ENCODE peak calls at places on chromosome 18, in six cellular contexts. P is transverse colon, A is HCT116, Q is K562, G is SK-N-SH, C is stomach. M is an unnamed sample.

GRCh38 chr18:26821181-26821580 is 44.3 kb downstream of the AQP4 start:
- DNase-seq in P (no peak), A (no peak), Q (no peak), G (no peak), C (no peak), M (no peak)

GRCh38 chr18:78739843-78740677 is 239.6 kb upstream of the SALL3 start:
- DNase-seq in P (no peak), A (no peak), Q (no peak), G (no peak), C (peak; percentile 16), M (no peak)

GRCh38 chr18:79851981-79852380 is 54.2 kb downstream of the KCNG2 start:
- DNase-seq in P (no peak), A (no peak), Q (no peak), G (no peak), C (no peak), M (no peak)

GRCh38 chr18:58896268-58896667 is 31.6 kb downstream of the ZNF532 start:
- DNase-seq in P (peak; percentile 24), A (no peak), Q (no peak), G (no peak), C (no peak), M (no peak)

GRCh38 chr18:6146309-6146661 is 251.0 kb upstream of the TMEM200C start:
- DNase-seq in P (no peak), A (no peak), Q (no peak), G (no peak), C (no peak), M (no peak)

GRCh38 chr18:77650799-77651385 is 401.2 kb downstream of the GALR1 start:
- DNase-seq in P (peak; percentile 73), A (no peak), Q (peak; percentile 76), G (peak; percentile 85), C (peak; percentile 57), M (no peak)

GRCh38 chr18:55236150-55236931 is 277.1 kb upstream of the CCDC68 start:
- DNase-seq in P (no peak), A (no peak), Q (no peak), G (no peak), C (no peak), M (peak; percentile 80)

GRCh38 chr18:2846241-2846637 is 567 bp upstream of the EMILIN2 start:
- DNase-seq in P (no peak), A (no peak), Q (no peak), G (no peak), C (no peak), M (no peak)

GRCh38 chr18:3151379-3152264 is 68.1 kb downstream of the MYOM1 start:
- DNase-seq in P (no peak), A (no peak), Q (peak; percentile 65), G (peak; percentile 64), C (no peak), M (no peak)

GRCh38 chr18:43589611-43590151 is 312.4 kb upstream of the SYT4 start:
- DNase-seq in P (no peak), A (no peak), Q (no peak), G (no peak), C (no peak), M (no peak)

GRCh38 chr18:55384551-55385275 is 203.3 kb downstream of the TCF4 start:
- DNase-seq in P (peak; percentile 9), A (no peak), Q (peak; percentile 51), G (peak; percentile 15), C (no peak), M (no peak)

GRCh38 chr18:8800445-8800844 is 95.1 kb downstream of the MTCL1 start:
- DNase-seq in P (no peak), A (peak; percentile 73), Q (no peak), G (no peak), C (no peak), M (no peak)

GRCh38 chr18:7619676-7620075 is 52.6 kb downstream of the PTPRM start:
- DNase-seq in P (no peak), A (no peak), Q (no peak), G (no peak), C (no peak), M (no peak)

GRCh38 chr18:7624697-7625096 is 57.6 kb downstream of the PTPRM start:
- DNase-seq in P (no peak), A (no peak), Q (no peak), G (no peak), C (no peak), M (no peak)

GRCh38 chr18:7626922-7627440 is 59.9 kb downstream of the PTPRM start:
- DNase-seq in P (no peak), A (no peak), Q (no peak), G (no peak), C (no peak), M (no peak)

GRCh38 chr18:7626175-7626921 is 59.2 kb downstream of the PTPRM start:
- DNase-seq in P (no peak), A (no peak), Q (no peak), G (no peak), C (no peak), M (no peak)

GRCh38 chr18:7623681-7624080 is 56.6 kb downstream of the PTPRM start:
- DNase-seq in P (no peak), A (no peak), Q (no peak), G (no peak), C (no peak), M (no peak)
- TF ChIP-seq POLR2AphosphoS5 in P (no peak), A (no peak), Q (no peak), G (no peak), C (no peak), M (no peak)

DNA sequence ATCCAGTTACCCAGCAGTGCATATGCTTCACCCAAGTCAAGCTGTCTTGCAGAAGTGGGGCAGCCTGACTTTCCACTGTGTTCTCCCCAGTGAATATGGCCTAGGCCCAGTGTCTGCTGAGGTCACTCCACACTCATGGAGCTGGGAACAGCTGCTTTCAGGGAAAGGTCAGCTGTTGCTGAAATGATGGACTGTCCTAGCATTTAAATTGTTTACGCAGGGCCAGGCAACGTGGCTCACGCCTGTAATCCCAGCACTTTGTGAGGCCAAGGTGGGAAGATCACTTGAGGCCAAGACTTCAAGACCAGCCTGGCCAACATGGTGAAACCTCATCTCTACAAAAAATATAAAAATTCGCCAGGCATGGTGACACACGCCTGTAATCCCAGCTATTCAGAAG is 86.5 kb downstream of the LIPG start:
- DNase-seq in P (no peak), A (no peak), Q (no peak), G (no peak), C (no peak), M (no peak)
- TF ChIP-seq POLR2AphosphoS5 in P (peak; percentile 39), A (no peak), Q (no peak), G (no peak), C (peak; percentile 80), M (no peak)

DNA sequence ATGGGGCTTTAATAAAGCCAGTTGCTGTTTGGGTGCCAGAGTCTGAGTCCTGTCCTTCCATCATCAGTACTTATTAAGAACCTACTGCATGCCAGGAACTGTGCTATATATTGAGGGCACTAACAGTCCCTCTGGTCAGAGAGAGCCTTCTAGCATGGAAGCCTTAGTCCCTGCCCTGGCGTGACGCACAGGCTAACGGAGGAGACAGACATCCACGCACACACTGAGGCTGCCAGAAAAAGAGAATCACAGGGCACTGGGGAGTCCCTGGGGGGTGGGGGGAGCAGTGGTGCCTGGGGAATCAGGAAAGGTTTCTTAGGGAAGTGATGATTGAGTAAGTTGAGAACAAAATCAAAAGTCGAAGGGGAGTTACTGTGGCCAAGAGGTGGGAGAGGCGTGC is 31.5 kb downstream of the CTIF start:
- DNase-seq in P (no peak), A (no peak), Q (no peak), G (no peak), C (no peak), M (no peak)
- TF ChIP-seq POLR2AphosphoS5 in P (no peak), A (no peak), Q (no peak), G (no peak), C (no peak), M (no peak)

GRCh38 chr18:35616074-35616473 is 34.5 kb downstream of the GALNT1 start:
- DNase-seq in P (no peak), A (no peak), Q (no peak), G (no peak), C (no peak), M (no peak)

GRCh38 chr18:35618703-35619102 is 37.2 kb downstream of the GALNT1 start:
- DNase-seq in P (no peak), A (no peak), Q (no peak), G (no peak), C (no peak), M (no peak)

GRCh38 chr18:35617865-35618264 is 36.3 kb downstream of the GALNT1 start:
- DNase-seq in P (no peak), A (no peak), Q (no peak), G (no peak), C (no peak), M (no peak)

GRCh38 chr18:35618289-35618688 is 36.7 kb downstream of the GALNT1 start:
- DNase-seq in P (no peak), A (no peak), Q (no peak), G (no peak), C (no peak), M (no peak)

DNA sequence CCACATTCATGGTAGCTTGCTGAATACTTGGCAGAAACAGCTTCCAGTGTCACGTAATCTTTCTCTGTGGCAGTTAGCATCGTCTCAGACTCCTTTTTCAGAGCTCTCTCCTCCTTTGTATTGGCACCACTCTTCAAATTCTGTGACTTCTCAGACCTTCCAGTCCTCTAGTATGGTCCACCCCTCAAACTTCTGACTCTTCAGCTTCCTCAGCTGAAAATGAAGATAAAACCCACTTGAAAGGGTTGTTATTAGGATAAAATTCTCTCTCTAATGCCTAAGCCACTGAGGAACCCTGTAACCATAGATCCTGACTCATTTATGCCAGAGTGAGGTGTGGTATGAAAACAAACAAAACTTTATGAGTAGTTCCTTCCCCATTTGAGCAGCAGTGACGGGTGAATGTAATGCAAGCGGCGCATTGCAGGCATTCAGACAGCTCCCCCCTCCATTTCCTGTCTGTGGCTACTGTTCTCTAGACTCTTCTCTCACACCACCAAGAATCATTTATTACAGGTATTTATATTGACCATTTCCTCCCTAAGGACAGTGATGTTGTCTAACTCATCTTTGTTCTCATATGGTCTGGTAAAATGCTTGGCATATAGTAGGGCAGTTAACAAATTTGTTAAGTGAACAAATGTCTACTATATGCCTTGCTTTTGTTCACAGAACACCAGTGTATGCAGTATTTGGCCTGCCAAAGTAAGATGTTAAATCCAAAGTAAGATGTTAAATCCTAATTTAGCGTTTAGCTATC is 35.3 kb downstream of the GALNT1 start:
- DNase-seq in P (peak; percentile 66), A (no peak), Q (no peak), G (peak; percentile 15), C (peak; percentile 32), M (no peak)
- TF ChIP-seq POLR2AphosphoS5 in P (peak; percentile 32), A (no peak), Q (no peak), G (no peak), C (peak; percentile 74), M (no peak)

DNA sequence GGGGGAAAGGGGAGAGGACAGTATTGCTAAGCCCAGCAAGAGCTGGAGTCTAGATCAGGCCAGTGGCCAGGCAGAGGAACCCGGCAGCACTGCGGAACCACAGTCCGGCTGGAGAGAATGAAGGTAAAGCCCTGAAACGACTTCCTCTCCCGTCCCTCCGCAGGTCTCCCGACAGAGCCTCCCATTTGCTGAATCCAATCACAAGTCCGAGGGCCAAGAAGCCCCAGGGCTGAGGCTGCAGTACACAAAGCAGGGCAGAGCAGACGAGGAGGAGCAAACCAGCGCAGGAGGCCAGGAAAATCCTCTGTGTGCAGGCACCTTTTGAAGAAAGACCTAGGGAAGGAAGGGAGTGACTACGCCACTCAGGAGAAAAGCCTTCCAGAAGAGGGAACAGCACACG is 104.4 kb downstream of the OSBPL1A start:
- DNase-seq in P (no peak), A (no peak), Q (no peak), G (no peak), C (no peak), M (no peak)
- TF ChIP-seq POLR2AphosphoS5 in P (no peak), A (no peak), Q (no peak), G (no peak), C (no peak), M (no peak)

M was measured in SK-N-MC.